ENCODE peak calls at places on chromosomes 4 and X, in ten cellular contexts. G, S, H, T, P, I, X, U, O and J are unnamed samples.

GRCh38 chr4:3366893-3367775 is 74.3 kb downstream of the RGS12 start:
- DNase-seq in G (no peak), S (no peak), H (no peak), T (no peak), P (no peak), I (no peak), X (peak), U (no peak), O (no peak), J (no peak)

GRCh38 chr4:123398151-123398802 is 1.7 kb downstream of the SPRY1 start:
- DNase-seq in G (no peak), S (peak), H (peak), T (peak), P (peak), I (peak), X (peak), U (peak), O (peak), J (no peak)

GRCh38 chrX:30654989-30655607 is 1.9 kb downstream of the GK start:
- DNase-seq in G (no peak), S (peak), H (no peak), T (no peak), P (no peak), I (no peak), X (no peak), U (no peak), O (no peak), J (no peak)

GRCh38 chrX:39667191-39667590 is 430.6 kb downstream of the BCOR start:
- DNase-seq in G (no peak), S (peak), H (no peak), T (no peak), P (no peak), I (no peak), X (no peak), U (no peak), O (no peak), J (no peak)

GRCh38 chr4:138275946-138276621 is 33.9 kb upstream of the SLC7A11 start:
- DNase-seq in G (peak), S (peak), H (peak), T (no peak), P (no peak), I (no peak), X (no peak), U (peak), O (no peak), J (peak)

GRCh38 chr4:115790812-115791211 is 677.4 kb upstream of the NDST4 start:
- DNase-seq in G (no peak), S (no peak), H (no peak), T (peak), P (no peak), I (no peak), X (no peak), U (no peak), O (no peak), J (no peak)

GRCh38 chrX:38061335-38061734 is 55.0 kb downstream of the SYTL5 start:
- DNase-seq in G (no peak), S (peak), H (no peak), T (peak), P (no peak), I (no peak), X (no peak), U (peak), O (no peak), J (no peak)

GRCh38 chr4:183763990-183764754 is 105.1 kb downstream of the TRAPPC11 start:
- DNase-seq in G (no peak), S (no peak), H (no peak), T (no peak), P (no peak), I (no peak), X (no peak), U (no peak), O (no peak), J (no peak)

GRCh38 chrX:48957477-48957826 is at the start of gene OTUD5:
- DNase-seq in G (no peak), S (no peak), H (no peak), T (peak), P (peak), I (peak), X (peak), U (no peak), O (no peak), J (no peak)

GRCh38 chrX:55056820-55057690 is 17.8 kb upstream of the PAGE2B start:
- DNase-seq in G (peak), S (peak), H (peak), T (no peak), P (no peak), I (no peak), X (no peak), U (peak), O (no peak), J (no peak)

GRCh38 chr4:82900016-82900334 is 560 bp upstream of the THAP9 start:
- DNase-seq in G (no peak), S (no peak), H (peak), T (peak), P (no peak), I (peak), X (no peak), U (no peak), O (no peak), J (no peak)

GRCh38 chr4:185256444-185256843 is 47.0 kb downstream of the SNX25 start:
- DNase-seq in G (no peak), S (peak), H (peak), T (no peak), P (no peak), I (no peak), X (no peak), U (peak), O (no peak), J (peak)

GRCh38 chr4:32858971-32859370 is 2138.8 kb downstream of the PCDH7 start:
- DNase-seq in G (peak), S (peak), H (peak), T (peak), P (no peak), I (no peak), X (no peak), U (no peak), O (no peak), J (peak)

GRCh38 chrX:135605906-135606305 is 85.4 kb downstream of the INTS6L start:
- DNase-seq in G (no peak), S (no peak), H (no peak), T (no peak), P (no peak), I (no peak), X (no peak), U (no peak), O (no peak), J (no peak)

GRCh38 chrX:10496345-10496965 is 123.9 kb downstream of the MID1 start:
- DNase-seq in G (peak), S (peak), H (peak), T (no peak), P (no peak), I (no peak), X (no peak), U (no peak), O (no peak), J (no peak)

GRCh38 chr4:156476359-156476758 is 495.2 kb downstream of the PDGFC start:
- DNase-seq in G (peak), S (peak), H (peak), T (no peak), P (no peak), I (no peak), X (no peak), U (peak), O (no peak), J (peak)

GRCh38 chr4:101244349-101244748 is 103.0 kb downstream of the PPP3CA start:
- DNase-seq in G (no peak), S (no peak), H (no peak), T (no peak), P (no peak), I (no peak), X (no peak), U (peak), O (no peak), J (no peak)

GRCh38 chr4:38320833-38321232 is 343.2 kb upstream of the KLF3 start:
- DNase-seq in G (no peak), S (no peak), H (no peak), T (no peak), P (no peak), I (no peak), X (no peak), U (no peak), O (no peak), J (no peak)

GRCh38 chr4:4395849-4396627 is 9.1 kb downstream of the NSG1 start:
- DNase-seq in G (no peak), S (no peak), H (peak), T (peak), P (no peak), I (peak), X (no peak), U (peak), O (no peak), J (no peak)

GRCh38 chr4:120948382-120948781 is 25.9 kb upstream of the PRDM5 start:
- DNase-seq in G (no peak), S (no peak), H (no peak), T (no peak), P (no peak), I (no peak), X (no peak), U (peak), O (no peak), J (no peak)

DNA sequence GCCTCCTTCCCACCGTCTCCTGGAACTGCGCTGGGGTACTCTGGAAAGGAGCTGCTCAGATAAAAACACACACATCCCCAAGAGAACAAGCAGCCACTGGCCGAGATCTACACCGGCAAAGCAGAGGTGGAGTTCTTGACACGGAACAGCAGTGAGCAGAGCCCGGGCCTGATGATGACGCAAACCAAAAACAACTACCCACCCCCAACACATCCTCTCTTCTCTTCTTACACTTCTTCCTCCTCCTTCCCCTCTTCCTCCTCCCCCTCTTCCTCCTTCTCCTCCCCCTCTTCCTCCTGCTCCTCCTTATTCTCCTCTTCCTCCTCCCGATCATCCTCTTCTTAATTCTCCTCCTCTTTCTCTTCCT is 4.6 kb downstream of the PNMA5 start:
- DNase-seq in G (no peak), S (peak), H (peak), T (peak), P (no peak), I (no peak), X (no peak), U (peak), O (no peak), J (peak)
- H3K4me3 ChIP-seq in G (no peak), S (no peak), H (no peak), T (no peak), P (no peak), I (no peak), X (no peak), U (no peak), O (no peak), J (no peak)

GRCh38 chr4:170278481-170278880 is 188.7 kb upstream of the AADAT start:
- DNase-seq in G (no peak), S (no peak), H (no peak), T (no peak), P (no peak), I (no peak), X (no peak), U (no peak), O (no peak), J (no peak)

GRCh38 chr4:170281027-170281426 is 191.3 kb upstream of the AADAT start:
- DNase-seq in G (no peak), S (no peak), H (no peak), T (no peak), P (no peak), I (no peak), X (no peak), U (peak), O (no peak), J (no peak)
- H3K4me3 ChIP-seq in G (no peak), S (no peak), H (no peak), T (no peak), P (no peak), I (no peak), X (no peak), U (no peak), O (no peak), J (no peak)

DNA sequence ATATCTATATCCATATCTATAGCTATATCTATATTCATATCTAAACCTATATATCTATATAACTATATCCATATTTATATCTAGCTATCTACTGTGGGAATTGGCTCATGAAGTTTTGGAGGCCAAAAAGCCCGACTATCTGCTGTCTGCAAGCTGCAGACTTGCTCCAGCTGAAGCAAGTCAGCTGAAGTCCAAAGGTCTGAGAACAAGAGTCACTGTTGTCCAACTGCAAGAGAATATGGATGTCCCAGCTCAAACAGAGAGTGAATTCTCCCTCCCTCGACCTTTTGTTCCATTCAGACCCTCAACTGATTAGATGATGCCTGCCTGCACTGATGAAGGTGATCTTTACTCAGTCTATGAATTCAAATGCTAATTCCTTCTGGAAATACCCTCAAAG is 63.3 kb upstream of the VCX start:
- DNase-seq in G (no peak), S (no peak), H (no peak), T (no peak), P (no peak), I (no peak), X (no peak), U (no peak), O (no peak), J (no peak)
- H3K4me3 ChIP-seq in G (no peak), S (no peak), H (no peak), T (no peak), P (no peak), I (no peak), X (no peak), U (no peak), O (no peak), J (no peak)

DNA sequence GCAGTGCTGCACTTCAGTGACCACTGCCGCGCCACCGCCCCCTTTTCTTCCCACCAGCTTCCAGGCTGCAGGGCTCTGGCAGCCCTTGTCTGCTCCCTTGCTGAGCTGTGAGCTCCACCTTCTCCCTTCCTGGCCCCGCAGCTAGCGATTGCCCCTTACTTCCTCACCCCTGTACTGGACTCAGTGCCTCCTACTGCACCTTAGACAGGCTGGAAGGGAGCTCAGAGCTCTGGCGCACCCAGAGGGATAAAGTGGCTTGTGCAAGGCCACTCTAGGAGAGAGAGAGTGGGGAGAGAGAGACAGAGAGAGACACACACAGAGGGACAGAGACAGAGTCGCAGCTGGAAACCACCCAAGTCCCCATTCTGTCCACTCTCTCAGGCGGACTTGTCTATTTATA is 6.0 kb downstream of the RASL11B start:
- DNase-seq in G (no peak), S (no peak), H (peak), T (peak), P (no peak), I (no peak), X (no peak), U (peak), O (no peak), J (no peak)
- H3K4me3 ChIP-seq in G (no peak), S (no peak), H (no peak), T (no peak), P (no peak), I (no peak), X (no peak), U (no peak), O (no peak), J (no peak)

DNA sequence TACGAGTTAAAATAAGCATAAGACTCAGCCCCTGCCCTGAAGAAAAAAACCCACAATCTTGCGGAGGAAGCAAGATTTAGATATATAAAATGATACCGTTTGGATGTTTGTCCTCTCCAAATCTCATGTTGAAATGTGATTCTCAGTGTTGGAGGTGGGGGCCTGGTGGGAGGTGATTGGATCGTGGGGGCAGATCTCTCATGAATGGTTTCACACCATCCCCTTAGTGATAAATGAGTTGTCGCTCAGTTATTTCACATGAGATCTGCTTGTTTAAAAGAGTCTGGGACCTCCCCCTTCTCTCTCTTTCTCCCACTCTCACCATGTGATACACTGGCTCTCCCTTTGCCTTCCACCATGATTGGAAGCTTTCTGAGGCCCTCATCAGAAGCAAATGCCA is 28.6 kb downstream of the EFHC2 start:
- DNase-seq in G (no peak), S (no peak), H (no peak), T (peak), P (no peak), I (no peak), X (no peak), U (peak), O (no peak), J (no peak)
- H3K4me3 ChIP-seq in G (no peak), S (no peak), H (no peak), T (peak), P (no peak), I (no peak), X (no peak), U (no peak), O (no peak), J (no peak)

DNA sequence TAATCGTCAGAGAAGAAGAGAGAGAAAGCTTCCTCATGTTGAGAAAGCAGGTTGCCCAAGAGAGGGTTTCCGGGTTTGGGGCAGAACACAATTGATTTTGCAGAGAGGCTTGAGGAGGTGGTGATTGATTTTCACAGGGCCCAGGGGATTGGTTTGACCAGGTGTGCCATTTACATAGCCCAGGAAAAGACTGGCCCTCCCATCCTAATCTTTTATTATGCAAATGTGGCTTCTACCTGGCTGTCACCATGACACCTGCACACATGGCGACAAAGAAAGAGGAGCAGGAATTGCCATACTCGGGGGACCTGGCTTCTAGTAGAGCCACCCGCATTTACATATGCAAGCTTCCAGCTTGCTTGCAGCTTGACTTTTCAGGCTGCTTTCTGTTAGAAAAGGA is 405.3 kb downstream of the PPP4R3C start:
- DNase-seq in G (no peak), S (no peak), H (no peak), T (no peak), P (no peak), I (no peak), X (no peak), U (no peak), O (no peak), J (no peak)
- H3K4me3 ChIP-seq in G (no peak), S (no peak), H (no peak), T (no peak), P (no peak), I (no peak), X (no peak), U (no peak), O (no peak), J (no peak)

GRCh38 chr4:6907658-6908191 is 1.9 kb upstream of the TBC1D14 start:
- DNase-seq in G (no peak), S (peak), H (peak), T (no peak), P (peak), I (peak), X (no peak), U (peak), O (peak), J (no peak)
- H3K4me3 ChIP-seq in G (no peak), S (no peak), H (no peak), T (no peak), P (no peak), I (no peak), X (no peak), U (no peak), O (no peak), J (no peak)

GRCh38 chr4:7843831-7844230 is 95.8 kb downstream of the AFAP1 start:
- DNase-seq in G (no peak), S (no peak), H (no peak), T (no peak), P (no peak), I (no peak), X (no peak), U (no peak), O (no peak), J (no peak)

GRCh38 chr4:7839856-7840255 is 99.8 kb downstream of the AFAP1 start:
- DNase-seq in G (no peak), S (no peak), H (no peak), T (no peak), P (no peak), I (no peak), X (no peak), U (no peak), O (no peak), J (no peak)

GRCh38 chr4:7841071-7841470 is 98.6 kb downstream of the AFAP1 start:
- DNase-seq in G (no peak), S (no peak), H (no peak), T (no peak), P (no peak), I (no peak), X (no peak), U (no peak), O (no peak), J (no peak)

GRCh38 chr4:7844247-7844991 is 95.2 kb downstream of the AFAP1 start:
- DNase-seq in G (peak), S (peak), H (peak), T (peak), P (no peak), I (peak), X (peak), U (peak), O (peak), J (peak)

DNA sequence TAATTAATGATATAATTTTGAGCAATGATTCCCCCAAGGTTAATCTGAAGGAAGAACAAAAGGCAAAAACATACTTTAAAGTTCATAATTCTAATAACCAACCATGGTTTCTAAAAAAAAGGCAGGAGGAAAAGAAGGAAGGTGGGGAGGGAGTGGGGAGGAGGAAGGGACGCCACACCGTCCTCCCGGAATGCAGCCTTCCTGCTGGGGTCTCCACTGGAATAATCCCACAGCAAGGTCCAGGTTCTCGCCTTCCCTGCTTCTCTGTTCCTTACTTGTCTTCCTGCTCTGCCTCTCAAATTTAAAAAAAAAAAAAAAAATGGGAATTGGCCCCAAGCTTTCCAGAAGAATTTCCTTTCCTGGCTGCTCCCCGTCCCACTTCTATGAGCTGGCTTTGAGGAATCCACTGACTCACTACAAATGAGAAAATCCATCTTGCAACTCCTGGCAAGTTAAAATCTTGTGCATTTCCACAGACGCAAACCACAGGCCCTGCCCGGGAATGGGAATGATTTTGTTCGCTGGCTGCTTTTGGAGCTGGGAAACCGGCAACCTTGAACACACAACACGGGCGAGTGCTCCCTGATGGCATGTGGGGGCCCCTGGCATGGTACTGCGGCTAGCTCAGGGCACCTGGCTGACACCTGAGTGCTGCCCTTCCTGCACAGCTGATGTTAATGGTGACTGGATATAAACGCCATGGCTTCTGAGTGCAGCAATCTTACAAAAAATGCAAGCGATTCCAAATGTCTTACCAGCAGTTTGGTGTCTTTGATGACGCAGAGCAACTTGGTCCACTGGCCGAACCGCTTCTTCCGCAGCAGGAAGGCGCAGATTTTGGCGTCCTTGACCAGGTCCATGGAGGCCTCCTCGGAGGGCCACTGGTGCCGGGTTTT is 97.0 kb downstream of the AFAP1 start:
- DNase-seq in G (peak), S (peak), H (peak), T (no peak), P (no peak), I (no peak), X (no peak), U (peak), O (peak), J (peak)
- H3K4me3 ChIP-seq in G (no peak), S (peak), H (no peak), T (no peak), P (no peak), I (no peak), X (no peak), U (no peak), O (no peak), J (no peak)